ENCODE peak calls at places on chromosome 10, in seven cellular contexts. T is cardiac muscle cell; G is colonic mucosa; J is lung; Q is IMR-90; H is heart left ventricle; W is CD8-positive, alpha-beta memory T cell. V is an unnamed sample.

GRCh38 chr10:79299397-79300370 is 47.6 kb upstream of the PPIF start:
- DNase-seq in G (no peak), Q (peak; percentile 90), J (no peak), T (no peak), W (no peak), H (no peak), V (no peak)

GRCh38 chr10:73060738-73061635 is 35.7 kb downstream of the P4HA1 start:
- DNase-seq in T (peak; percentile 43), G (no peak), H (no peak), W (peak; percentile 2), J (no peak), Q (peak; percentile 8), V (no peak)

GRCh38 chr10:100697070-100697469 is 48.3 kb upstream of the PAX2 start:
- DNase-seq in G (no peak), Q (peak; percentile 55), W (no peak), J (no peak), H (no peak), T (no peak), V (peak; percentile 60)

GRCh38 chr10:13759167-13759566 is 172.4 kb downstream of the PRPF18 start:
- DNase-seq in G (no peak), W (no peak), H (no peak), J (no peak), T (no peak), Q (peak; percentile 23), V (no peak)

GRCh38 chr10:49497358-49497757 is 41.6 kb downstream of the ERCC6 start:
- DNase-seq in G (no peak), J (no peak), H (no peak), Q (no peak), T (no peak), W (no peak), V (no peak)

GRCh38 chr10:34736976-34737771 is 77.9 kb downstream of the PARD3 start:
- DNase-seq in G (peak; percentile 44), J (no peak), T (no peak), Q (no peak), W (no peak), H (no peak), V (no peak)

GRCh38 chr10:84540617-84541288 is 212.4 kb downstream of the CCSER2 start:
- DNase-seq in T (peak; percentile 62), W (peak; percentile 37), J (peak; percentile 73), G (peak; percentile 66), Q (peak; percentile 44), H (peak; percentile 40), V (peak; percentile 64)

GRCh38 chr10:104925232-104925851 is 284.3 kb downstream of the SORCS3 start:
- DNase-seq in Q (no peak), W (no peak), J (peak; percentile 35), G (peak; percentile 25), H (no peak), T (peak; percentile 76), V (peak; percentile 42)

GRCh38 chr10:67785098-67785497 is 52.9 kb downstream of the DNAJC12 start:
- DNase-seq in T (no peak), H (no peak), J (no peak), G (no peak), W (no peak), Q (no peak), V (no peak)

GRCh38 chr10:8066146-8066545 is 11.7 kb downstream of the GATA3 start:
- DNase-seq in H (no peak), W (no peak), T (no peak), J (no peak), Q (no peak), G (no peak), V (no peak)

GRCh38 chr10:92688927-92689662 is 660 bp upstream of the HHEX start:
- DNase-seq in Q (peak; percentile 31), W (no peak), H (peak; percentile 20), T (peak; percentile 39), G (peak; percentile 31), J (peak; percentile 36), V (peak; percentile 43)

GRCh38 chr10:94103902-94104301 is 110.2 kb downstream of the PLCE1 start:
- DNase-seq in G (no peak), Q (peak; percentile 91), J (no peak), W (no peak), T (no peak), H (no peak), V (no peak)

GRCh38 chr10:78893217-78893616 is 175.5 kb upstream of the ZMIZ1 start:
- DNase-seq in T (no peak), J (no peak), G (peak; percentile 4), Q (no peak), H (no peak), W (no peak), V (no peak)

GRCh38 chr10:86855503-86855902 is 99.1 kb downstream of the BMPR1A start:
- DNase-seq in G (no peak), J (no peak), W (no peak), Q (no peak), H (no peak), T (no peak), V (no peak)

GRCh38 chr10:86861351-86861750 is 96.1 kb downstream of the MMRN2 start:
- DNase-seq in T (no peak), H (no peak), Q (no peak), J (no peak), G (no peak), W (no peak), V (no peak)

GRCh38 chr10:86857097-86857825 is 100.2 kb downstream of the MMRN2 start:
- DNase-seq in W (no peak), H (no peak), T (no peak), J (no peak), Q (peak; percentile 88), G (no peak), V (no peak)

GRCh38 chr10:86851329-86852207 is 95.1 kb downstream of the BMPR1A start:
- DNase-seq in Q (peak; percentile 92), T (no peak), H (no peak), G (no peak), J (no peak), W (no peak), V (no peak)

GRCh38 chr10:86856156-86856555 is 99.7 kb downstream of the BMPR1A start:
- DNase-seq in T (no peak), W (no peak), H (no peak), Q (no peak), G (no peak), J (no peak), V (no peak)
- H3K27ac ChIP-seq in T (no peak overlapping the region), W (no peak overlapping the region), H (no peak overlapping the region), Q (no peak overlapping the region), G (no peak overlapping the region), J (no peak overlapping the region), V (no peak overlapping the region)

DNA sequence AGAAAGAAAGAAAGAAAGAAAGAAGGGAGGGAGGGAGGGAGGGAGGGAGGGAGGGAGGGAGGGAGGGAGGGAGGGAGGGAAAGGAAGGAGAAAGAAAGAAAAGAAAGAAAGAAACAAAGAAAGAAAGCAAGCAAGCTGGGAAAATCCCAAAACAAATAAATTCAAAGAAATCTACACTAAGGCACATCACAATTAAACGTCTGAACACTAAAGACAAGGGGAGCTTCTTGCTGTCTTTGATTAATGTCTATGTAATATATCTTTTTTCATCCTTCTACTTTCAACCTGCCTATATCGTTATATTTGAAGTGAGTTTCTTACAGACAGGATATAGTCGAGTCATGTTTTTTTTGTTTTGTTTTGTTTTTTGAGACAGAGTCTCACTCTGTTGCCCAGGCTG is 28.3 kb upstream of the EBF3 start:
- DNase-seq in Q (no peak), T (no peak), G (no peak), W (no peak), H (no peak), J (no peak), V (no peak)
- H3K9me3 ChIP-seq in Q (peaks cover 2% of the 10 kb centered on the region), T (no peaks in the 10 kb centered on the region), G (no peaks in the 10 kb centered on the region), W (no peaks in the 10 kb centered on the region), H (peaks cover 8% of the 10 kb centered on the region), J (no peaks in the 10 kb centered on the region), V (peaks cover 21% of the 10 kb centered on the region)

DNA sequence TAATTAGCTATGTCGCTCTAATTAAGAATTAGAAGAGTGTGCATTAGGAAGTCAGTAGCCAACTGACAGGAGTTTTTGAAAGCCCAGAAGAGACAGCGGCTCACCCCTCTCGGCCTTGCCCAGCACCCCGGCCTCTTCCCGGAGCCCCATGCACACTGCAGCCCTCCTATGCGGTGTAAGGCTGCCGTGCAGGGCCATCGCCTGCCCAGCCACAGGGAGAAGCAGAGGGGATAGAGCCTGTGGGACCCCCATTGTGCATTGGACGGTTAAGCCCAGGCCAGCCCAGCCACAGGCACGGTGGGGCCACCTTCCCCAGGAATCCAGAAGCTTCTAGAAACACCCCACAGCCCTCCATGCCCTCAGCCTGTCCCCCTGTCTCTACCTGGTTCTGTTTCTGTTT is 569.7 kb upstream of the MKI67 start:
- DNase-seq in T (no peak), H (no peak), G (no peak), W (no peak), Q (no peak), J (no peak), V (no peak)
- H3K27me3 ChIP-seq in T (no peaks in the 10 kb centered on the region), H (no peaks in the 10 kb centered on the region), G (no peaks in the 10 kb centered on the region), W (no peaks in the 10 kb centered on the region), Q (no peaks in the 10 kb centered on the region), J (no peaks in the 10 kb centered on the region), V (peaks cover 5% of the 10 kb centered on the region)

GRCh38 chr10:102451105-102451969 is at the start of gene C10orf95:
- DNase-seq in Q (no peak), J (peak; percentile 57), G (peak; percentile 83), T (no peak), W (no peak), H (no peak), V (no peak)
- H3K27ac ChIP-seq in Q (no peak within 1 kb of the TSS), J (peak within 1 kb of the TSS; percentile 63), G (peak within 1 kb of the TSS; percentile 92), T (peak within 1 kb of the TSS; percentile 67), W (peak within 1 kb of the TSS; percentile 87), H (peak within 1 kb of the TSS; percentile 80), V (peak within 1 kb of the TSS; percentile 94)

DNA sequence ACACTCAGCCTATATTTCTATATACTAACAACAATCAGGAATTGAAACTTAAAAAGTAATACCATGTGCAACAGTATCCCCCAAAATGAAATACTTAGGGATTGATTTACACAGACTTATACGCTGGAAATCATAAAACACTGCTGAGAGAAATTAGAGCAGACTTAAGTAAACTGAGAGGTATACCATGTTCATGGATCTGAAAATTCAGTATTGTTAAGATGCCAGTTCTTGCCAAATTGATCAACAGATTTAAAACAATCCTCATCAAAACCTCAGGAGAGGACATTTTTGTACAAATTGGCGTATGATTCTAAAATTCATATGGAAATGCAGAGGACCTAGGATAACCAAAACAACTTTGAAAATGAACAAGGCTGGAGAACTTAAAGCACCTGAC is 37.3 kb downstream of the DCLRE1C start:
- DNase-seq in J (no peak), H (no peak), G (no peak), W (no peak), Q (no peak), T (no peak), V (no peak)
- H3K9me3 ChIP-seq in J (peaks cover 3% of the 10 kb centered on the region), H (peaks cover 13% of the 10 kb centered on the region), G (no peaks in the 10 kb centered on the region), W (peaks cover 13% of the 10 kb centered on the region), Q (peaks cover 12% of the 10 kb centered on the region), T (no peaks in the 10 kb centered on the region), V (peaks cover 22% of the 10 kb centered on the region)